ENCODE peak calls at places on chromosome 9, in eight cellular contexts. O is activated T-helper 17 cell treated with anti-CD3 and anti-CD28 coated beads, Interleukin-2, amount 50 U/mL, for 72 hours; Q is activated naive CD8-positive, alpha-beta T cell treated with anti-CD3 and anti-CD28 coated beads, Interleukin-2, amount 10 ng/mL, durations not matched to agents 7 days and 5 days; H is activated CD8-positive, alpha-beta T cell treated with anti-CD3 and anti-CD28 coated beads, Interleukin-2, amount 10 ng/mL, durations not matched to agents 7 days and 5 days; P is effector memory CD8-positive, alpha-beta T cell; T is Right ventricle myocardium superior; W is body of pancreas; N is GM12878. D is an unnamed sample.

GRCh38 chr9:87750726-87751125 is 24.8 kb downstream of the CTSL start:
- ATAC-seq in O (no peak), Q (no peak), H (no peak), P (no peak), T (no peak), W (no peak), N (no peak), D (no peak)

GRCh38 chr9:121269030-121269887 is 1.3 kb downstream of the GSN start:
- ATAC-seq in O (no peak), Q (no peak), H (peak; percentile 3), P (no peak), T (peak; percentile 20), W (peak; percentile 38), N (peak; percentile 14), D (no peak)

GRCh38 chr9:85927077-85927476 is 13.9 kb upstream of the NAA35 start:
- ATAC-seq in O (no peak), Q (no peak), H (no peak), P (no peak), T (peak; percentile 39), W (no peak), N (no peak), D (no peak)

GRCh38 chr9:107020040-107020530 is 157.1 kb downstream of the ZNF462 start:
- ATAC-seq in O (no peak), Q (no peak), H (no peak), P (no peak), T (peak; percentile 78), W (no peak), N (peak; percentile 84), D (peak; percentile 47)

GRCh38 chr9:89917861-89918260 is 313.0 kb downstream of the GADD45G start:
- ATAC-seq in O (no peak), Q (no peak), H (no peak), P (no peak), T (no peak), W (no peak), N (no peak), D (no peak)

GRCh38 chr9:76894198-76894597 is 11.7 kb downstream of the PRUNE2 start:
- ATAC-seq in O (no peak), Q (no peak), H (no peak), P (no peak), T (no peak), W (no peak), N (no peak), D (no peak)

GRCh38 chr9:114263853-114264510 is 58.9 kb upstream of the ORM1 start:
- ATAC-seq in O (no peak), Q (no peak), H (no peak), P (no peak), T (peak; percentile 26), W (no peak), N (no peak), D (no peak)

GRCh38 chr9:37618817-37619216 is 26.4 kb upstream of the TOMM5 start:
- ATAC-seq in O (no peak), Q (no peak), H (no peak), P (no peak), T (no peak), W (no peak), N (no peak), D (no peak)

GRCh38 chr9:962023-962422 is 14.4 kb upstream of the DMRT3 start:
- ATAC-seq in O (no peak), Q (no peak), H (no peak), P (no peak), T (no peak), W (no peak), N (no peak), D (no peak)

GRCh38 chr9:137619240-137620090 is 660 bp downstream of the EHMT1 start:
- ATAC-seq in O (peak; percentile 21), Q (peak; percentile 8), H (peak; percentile 6), P (peak; percentile 24), T (no peak), W (peak; percentile 1), N (peak; percentile 52), D (peak; percentile 61)

GRCh38 chr9:129557192-129558036 is 63.5 kb downstream of the C9orf50 start:
- ATAC-seq in O (no peak), Q (no peak), H (no peak), P (no peak), T (no peak), W (peak; percentile 75), N (no peak), D (peak; percentile 39)

GRCh38 chr9:124969401-124969800 is 28.5 kb upstream of the GOLGA1 start:
- ATAC-seq in O (no peak), Q (no peak), H (no peak), P (no peak), T (no peak), W (no peak), N (no peak), D (no peak)

GRCh38 chr9:34592895-34593601 is 3.5 kb upstream of the CNTFR start:
- ATAC-seq in O (no peak), Q (peak; percentile 37), H (no peak), P (peak; percentile 28), T (peak; percentile 82), W (peak; percentile 32), N (no peak), D (no peak)

GRCh38 chr9:94800424-94801117 is 74.1 kb downstream of the AOPEP start:
- ATAC-seq in O (no peak), Q (no peak), H (no peak), P (no peak), T (no peak), W (no peak), N (no peak), D (no peak)

GRCh38 chr9:108836319-108836718 is 19.5 kb downstream of the ACTL7B start:
- ATAC-seq in O (no peak), Q (no peak), H (no peak), P (no peak), T (no peak), W (no peak), N (no peak), D (no peak)

GRCh38 chr9:130932220-130933069 is 6.6 kb downstream of the FIBCD1 start:
- ATAC-seq in O (no peak), Q (no peak), H (no peak), P (no peak), T (peak; percentile 90), W (no peak), N (no peak), D (no peak)

GRCh38 chr9:122286764-122287163 is 22.1 kb downstream of the MRRF start:
- ATAC-seq in O (no peak), Q (no peak), H (no peak), P (no peak), T (no peak), W (no peak), N (peak; percentile 79), D (peak; percentile 90)

GRCh38 chr9:110785166-110785565 is 116.6 kb downstream of the MUSK start:
- ATAC-seq in O (no peak), Q (no peak), H (no peak), P (no peak), T (no peak), W (no peak), N (no peak), D (no peak)

GRCh38 chr9:14271078-14271673 is 42.8 kb downstream of the NFIB start:
- ATAC-seq in O (no peak), Q (no peak), H (no peak), P (no peak), T (peak; percentile 72), W (peak; percentile 46), N (no peak), D (no peak)

GRCh38 chr9:69078581-69078980 is 43.0 kb downstream of the FXN start:
- ATAC-seq in O (no peak), Q (no peak), H (no peak), P (no peak), T (peak; percentile 92), W (peak; percentile 79), N (no peak), D (no peak)

GRCh38 chr9:77968506-77968905 is 63.1 kb downstream of the GNAQ start:
- ATAC-seq in O (no peak), Q (no peak), H (no peak), P (no peak), T (no peak), W (no peak), N (peak; percentile 44), D (no peak)

GRCh38 chr9:4980046-4980727 is 4.9 kb upstream of the JAK2 start:
- ATAC-seq in O (peak; percentile 31), Q (no peak), H (no peak), P (no peak), T (no peak), W (no peak), N (no peak), D (no peak)

GRCh38 chr9:111287127-111287526 is 42.9 kb downstream of the OR2K2 start:
- ATAC-seq in O (no peak), Q (no peak), H (no peak), P (no peak), T (no peak), W (no peak), N (no peak), D (no peak)

GRCh38 chr9:27542519-27542918 is 12.9 kb upstream of the MOB3B start:
- ATAC-seq in O (no peak), Q (no peak), H (no peak), P (no peak), T (no peak), W (no peak), N (no peak), D (no peak)

GRCh38 chr9:109205526-109205925 is 38.5 kb upstream of the FRRS1L start:
- ATAC-seq in O (no peak), Q (no peak), H (no peak), P (no peak), T (no peak), W (no peak), N (peak; percentile 18), D (no peak)

GRCh38 chr9:96478829-96479371 is 28.9 kb downstream of the HABP4 start:
- ATAC-seq in O (peak; percentile 80), Q (no peak), H (no peak), P (no peak), T (no peak), W (no peak), N (peak; percentile 90), D (peak; percentile 81)

GRCh38 chr9:90942555-90942954 is 140.9 kb downstream of the SYK start:
- ATAC-seq in O (peak; percentile 45), Q (no peak), H (no peak), P (no peak), T (no peak), W (no peak), N (peak; percentile 73), D (peak; percentile 58)

GRCh38 chr9:35688558-35689350 is 971 bp downstream of the TPM2 start:
- ATAC-seq in O (peak; percentile 92), Q (peak; percentile 44), H (no peak), P (no peak), T (no peak), W (no peak), N (peak; percentile 11), D (no peak)

GRCh38 chr9:87597710-87598200 is 100.1 kb downstream of the DAPK1 start:
- ATAC-seq in O (no peak), Q (no peak), H (no peak), P (no peak), T (no peak), W (no peak), N (no peak), D (no peak)

D was measured in stimulated activated memory B cell treated with anti-CD40 and anti-IgM and Interleukin-4, amounts not matched to agents 10 μg/mL and 1 μg/mL and 100 μg/mL, for 72 hours.